ENCODE peak calls at places on chromosomes 11 and 22, in six cellular contexts. One of them, this sample, is unnamed.

GRCh38 chr11:13772223-13773046 is 104.0 kb downstream of the FAR1 start:
- DNase-seq in left lung: no peak
- DNase-seq in endodermal cell: no peak
- DNase-seq in prostate gland: peak
- DNase-seq in lung: no peak
- DNase-seq in upper lobe of left lung: no peak
- DNase-seq in this sample: no peak

GRCh38 chr22:19066531-19067271 is 55.5 kb downstream of the DGCR2 start:
- DNase-seq in left lung: no peak
- DNase-seq in endodermal cell: no peak
- DNase-seq in prostate gland: no peak
- DNase-seq in lung: no peak
- DNase-seq in upper lobe of left lung: no peak
- DNase-seq in this sample: no peak

GRCh38 chr11:10302744-10303557 is 1.9 kb upstream of the ADM start:
- DNase-seq in left lung: peak
- DNase-seq in endodermal cell: peak
- DNase-seq in prostate gland: peak
- DNase-seq in lung: peak
- DNase-seq in upper lobe of left lung: peak
- DNase-seq in this sample: peak

GRCh38 chr11:129249351-129249750 is 57.2 kb upstream of the ARHGAP32 start:
- DNase-seq in left lung: no peak
- DNase-seq in endodermal cell: no peak
- DNase-seq in prostate gland: no peak
- DNase-seq in lung: no peak
- DNase-seq in upper lobe of left lung: no peak
- DNase-seq in this sample: no peak

GRCh38 chr11:24324211-24324610 is 172.6 kb upstream of the LUZP2 start:
- DNase-seq in left lung: no peak
- DNase-seq in endodermal cell: no peak
- DNase-seq in prostate gland: no peak
- DNase-seq in lung: no peak
- DNase-seq in upper lobe of left lung: no peak
- DNase-seq in this sample: no peak

GRCh38 chr22:29108137-29108536 is 35.3 kb downstream of the KREMEN1 start:
- DNase-seq in left lung: no peak
- DNase-seq in endodermal cell: no peak
- DNase-seq in prostate gland: no peak
- DNase-seq in lung: no peak
- DNase-seq in upper lobe of left lung: no peak
- DNase-seq in this sample: no peak

GRCh38 chr11:128664286-128664685 is 29.6 kb upstream of the FLI1 start:
- DNase-seq in left lung: peak
- DNase-seq in endodermal cell: peak
- DNase-seq in prostate gland: no peak
- DNase-seq in lung: no peak
- DNase-seq in upper lobe of left lung: no peak
- DNase-seq in this sample: no peak

GRCh38 chr11:17351510-17352176 is at the start of gene NCR3LG1:
- DNase-seq in left lung: peak
- DNase-seq in endodermal cell: peak
- DNase-seq in prostate gland: peak
- DNase-seq in lung: peak
- DNase-seq in upper lobe of left lung: peak
- DNase-seq in this sample: peak

GRCh38 chr11:1112351-1113191 is 37.9 kb downstream of the MUC2 start:
- DNase-seq in left lung: peak
- DNase-seq in endodermal cell: peak
- DNase-seq in prostate gland: no peak
- DNase-seq in lung: no peak
- DNase-seq in upper lobe of left lung: no peak
- DNase-seq in this sample: peak

GRCh38 chr11:134407923-134408322 is 4.1 kb downstream of the B3GAT1 start:
- DNase-seq in left lung: no peak
- DNase-seq in endodermal cell: no peak
- DNase-seq in prostate gland: no peak
- DNase-seq in lung: no peak
- DNase-seq in upper lobe of left lung: no peak
- DNase-seq in this sample: no peak
- H3K27ac ChIP-seq in left lung: no peak
- H3K27ac ChIP-seq in endodermal cell: no peak
- H3K27ac ChIP-seq in prostate gland: no peak
- H3K27ac ChIP-seq in lung: no peak
- H3K27ac ChIP-seq in upper lobe of left lung: no peak
- H3K27ac ChIP-seq in this sample: no peak

GRCh38 chr11:75873417-75874148 is 58.6 kb downstream of the UVRAG start:
- DNase-seq in left lung: no peak
- DNase-seq in endodermal cell: peak
- DNase-seq in prostate gland: no peak
- DNase-seq in lung: no peak
- DNase-seq in upper lobe of left lung: no peak
- DNase-seq in this sample: no peak

GRCh38 chr11:75868990-75869389 is 54.0 kb downstream of the UVRAG start:
- DNase-seq in left lung: no peak
- DNase-seq in endodermal cell: no peak
- DNase-seq in prostate gland: no peak
- DNase-seq in lung: no peak
- DNase-seq in upper lobe of left lung: no peak
- DNase-seq in this sample: no peak

GRCh38 chr11:75869661-75870455 is 54.8 kb downstream of the UVRAG start:
- DNase-seq in left lung: no peak
- DNase-seq in endodermal cell: no peak
- DNase-seq in prostate gland: no peak
- DNase-seq in lung: no peak
- DNase-seq in upper lobe of left lung: no peak
- DNase-seq in this sample: no peak

GRCh38 chr11:75874942-75875341 is 59.9 kb downstream of the UVRAG start:
- DNase-seq in left lung: no peak
- DNase-seq in endodermal cell: no peak
- DNase-seq in prostate gland: no peak
- DNase-seq in lung: no peak
- DNase-seq in upper lobe of left lung: no peak
- DNase-seq in this sample: no peak

DNA sequence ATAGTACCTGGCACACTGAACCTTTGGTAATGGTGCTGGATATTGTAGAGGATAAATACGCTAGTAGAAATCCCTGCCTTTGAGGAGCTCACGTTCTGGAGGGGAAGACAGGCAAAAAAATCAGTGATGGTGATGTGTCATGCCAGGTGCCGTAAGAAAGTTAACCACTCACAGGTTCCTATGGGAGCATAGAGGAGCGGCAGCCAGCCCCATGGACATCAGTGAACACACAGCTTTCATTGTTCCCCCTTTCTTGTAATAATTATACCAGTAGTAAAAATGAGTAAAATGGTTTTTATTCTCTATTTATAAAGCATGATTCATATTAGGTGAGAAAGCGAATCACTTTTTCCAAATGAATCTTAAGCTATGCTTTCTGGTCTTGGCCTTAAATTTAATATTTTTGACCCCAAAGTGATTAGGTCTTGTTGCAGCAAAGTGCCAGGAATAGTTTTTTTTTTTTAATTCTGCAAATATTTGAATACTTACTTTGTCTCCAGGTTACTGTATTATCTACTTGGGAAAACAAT is 57.9 kb downstream of the UVRAG start:
- DNase-seq in left lung: no peak
- DNase-seq in endodermal cell: no peak
- DNase-seq in prostate gland: no peak
- DNase-seq in lung: no peak
- DNase-seq in upper lobe of left lung: no peak
- DNase-seq in this sample: no peak
- H3K27ac ChIP-seq in left lung: no peak
- H3K27ac ChIP-seq in endodermal cell: no peak
- H3K27ac ChIP-seq in prostate gland: no peak
- H3K27ac ChIP-seq in lung: no peak
- H3K27ac ChIP-seq in upper lobe of left lung: no peak
- H3K27ac ChIP-seq in this sample: peak

GRCh38 chr11:79121351-79121750 is 319.5 kb downstream of the TENM4 start:
- DNase-seq in left lung: no peak
- DNase-seq in endodermal cell: no peak
- DNase-seq in prostate gland: no peak
- DNase-seq in lung: no peak
- DNase-seq in upper lobe of left lung: no peak
- DNase-seq in this sample: no peak
- H3K27ac ChIP-seq in left lung: no peak
- H3K27ac ChIP-seq in endodermal cell: peak
- H3K27ac ChIP-seq in prostate gland: no peak
- H3K27ac ChIP-seq in lung: no peak
- H3K27ac ChIP-seq in upper lobe of left lung: no peak
- H3K27ac ChIP-seq in this sample: no peak

DNA sequence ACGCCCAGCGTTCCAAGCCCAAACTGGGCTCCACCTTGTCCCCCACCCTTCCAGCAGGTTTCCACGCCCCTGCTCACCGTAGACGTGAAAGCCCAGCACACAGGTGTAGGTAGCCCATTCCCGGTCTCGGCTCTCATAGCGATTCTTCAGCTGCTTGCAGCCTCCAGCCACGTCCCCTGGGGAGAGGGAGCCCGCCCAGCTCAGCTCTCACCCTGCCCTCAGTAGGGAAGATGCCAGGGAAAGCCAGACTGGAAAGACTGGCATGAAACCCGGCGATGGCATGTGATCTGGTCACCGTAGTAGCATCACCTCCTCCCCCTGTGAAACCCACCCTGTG is 1.4 kb upstream of the MTA2 start:
- DNase-seq in left lung: no peak
- DNase-seq in endodermal cell: peak
- DNase-seq in prostate gland: no peak
- DNase-seq in lung: no peak
- DNase-seq in upper lobe of left lung: no peak
- DNase-seq in this sample: no peak
- H3K27ac ChIP-seq in left lung: no peak
- H3K27ac ChIP-seq in endodermal cell: no peak
- H3K27ac ChIP-seq in prostate gland: peak
- H3K27ac ChIP-seq in lung: no peak
- H3K27ac ChIP-seq in upper lobe of left lung: peak
- H3K27ac ChIP-seq in this sample: peak

This sample was measured in dorsolateral prefrontal cortex.